ENCODE peak calls at places on chromosomes 12 and 14, in five cellular contexts. One of them, this sample, is unnamed.
A peak's percentile ranks its signal among the peaks of the same experiment; 100 is the strongest.

GRCh38 chr12:120290541-120291312 is 976 bp downstream of the RNU4-2 start:
- DNase-seq in BJ: no peak
- DNase-seq in DND-41: no peak
- DNase-seq in tibial artery: peak; percentile 69
- DNase-seq in amniotic stem cell: no peak
- DNase-seq in this sample: peak; percentile 18

GRCh38 chr12:22923768-22924167 is 298.8 kb downstream of the ETNK1 start:
- DNase-seq in amniotic stem cell: no peak
- DNase-seq in BJ: no peak
- DNase-seq in DND-41: no peak
- DNase-seq in tibial artery: no peak
- DNase-seq in this sample: no peak

GRCh38 chr14:22872833-22873520 is 1.4 kb downstream of the LRP10 start:
- DNase-seq in DND-41: no peak
- DNase-seq in BJ: no peak
- DNase-seq in amniotic stem cell: no peak
- DNase-seq in tibial artery: no peak
- DNase-seq in this sample: peak; percentile 19

GRCh38 chr14:76349993-76350392 is 25.9 kb upstream of the ESRRB start:
- DNase-seq in BJ: no peak
- DNase-seq in amniotic stem cell: no peak
- DNase-seq in DND-41: no peak
- DNase-seq in tibial artery: no peak
- DNase-seq in this sample: no peak

GRCh38 chr14:100779691-100780080 is 46.2 kb upstream of the MEG3 start:
- DNase-seq in tibial artery: no peak
- DNase-seq in amniotic stem cell: no peak
- DNase-seq in DND-41: no peak
- DNase-seq in BJ: no peak
- DNase-seq in this sample: no peak

GRCh38 chr12:42213954-42214426 is 24.1 kb downstream of the YAF2 start:
- DNase-seq in tibial artery: no peak
- DNase-seq in DND-41: no peak
- DNase-seq in amniotic stem cell: no peak
- DNase-seq in BJ: no peak
- DNase-seq in this sample: peak; percentile 48

GRCh38 chr12:75257510-75257909 is 47.9 kb upstream of the KCNC2 start:
- DNase-seq in tibial artery: no peak
- DNase-seq in DND-41: peak; percentile 49
- DNase-seq in BJ: no peak
- DNase-seq in amniotic stem cell: no peak
- DNase-seq in this sample: no peak

GRCh38 chr12:6285063-6285477 is 25.4 kb upstream of the PLEKHG6 start:
- DNase-seq in BJ: no peak
- DNase-seq in DND-41: peak; percentile 63
- DNase-seq in tibial artery: no peak
- DNase-seq in amniotic stem cell: no peak
- DNase-seq in this sample: peak; percentile 58

GRCh38 chr12:13177896-13178295 is 18.6 kb upstream of the EMP1 start:
- DNase-seq in DND-41: no peak
- DNase-seq in amniotic stem cell: no peak
- DNase-seq in tibial artery: no peak
- DNase-seq in BJ: no peak
- DNase-seq in this sample: no peak

GRCh38 chr12:60847281-60847680 is 1251.5 kb downstream of the SLC16A7 start:
- DNase-seq in tibial artery: no peak
- DNase-seq in BJ: no peak
- DNase-seq in amniotic stem cell: no peak
- DNase-seq in DND-41: no peak
- DNase-seq in this sample: no peak

This sample was measured in AG10803.